ENCODE peak calls at places on chromosomes 5 and 9, in seven cellular contexts. J is GM23248, O is PC-3, R is HCT116, W is GM23338, E is OCI-LY7, N is hepatocyte. S is an unnamed sample. For H3K9me2, the result is how much of the 10 kb centered on the place peaks cover.

GRCh38 chr9:37295178-37295577 is 127.3 kb upstream of the GRHPR start:
- DNase-seq in O (no peak), R (no peak), N (no peak), E (no peak), W (no peak), J (no peak), S (no peak)

GRCh38 chr5:527646-528591 is 3.7 kb upstream of the SLC9A3 start:
- DNase-seq in O (no peak), J (no peak), E (no peak), W (peak), R (no peak), N (no peak), S (peak)

GRCh38 chr5:151770383-151771258 is 1.1 kb upstream of the G3BP1 start:
- DNase-seq in R (no peak), W (peak), J (peak), E (peak), N (peak), O (no peak), S (peak)

GRCh38 chr9:6272229-6272597 is 56.0 kb upstream of the TPD52L3 start:
- DNase-seq in E (no peak), R (no peak), W (no peak), N (peak), J (peak), O (peak), S (no peak)

GRCh38 chr5:25850581-25850980 is 1187.8 kb downstream of the CDH9 start:
- DNase-seq in W (peak), N (peak), J (no peak), E (no peak), O (peak), R (no peak), S (no peak)

GRCh38 chr9:128138001-128138400 is 10.5 kb upstream of the PTGES2 start:
- DNase-seq in E (no peak), N (no peak), R (no peak), W (no peak), O (no peak), J (no peak), S (no peak)

GRCh38 chr5:88094403-88094802 is 174.2 kb downstream of the TMEM161B start:
- DNase-seq in J (no peak), N (no peak), O (no peak), R (no peak), W (no peak), E (no peak), S (no peak)

GRCh38 chr5:77563475-77563874 is 71.4 kb upstream of the WDR41 start:
- DNase-seq in O (no peak), W (no peak), J (no peak), R (no peak), N (no peak), E (no peak), S (no peak)

GRCh38 chr5:1320436-1321344 is 24.2 kb downstream of the CLPTM1L start:
- DNase-seq in O (no peak), W (no peak), E (no peak), R (no peak), J (no peak), N (no peak), S (peak)

GRCh38 chr9:128656416-128657343 is at the start of gene DYNC2I2:
- DNase-seq in O (peak), W (peak), R (peak), E (peak), N (peak), J (peak), S (peak)

GRCh38 chr9:73080110-73080683 is 71.5 kb upstream of the ANXA1 start:
- DNase-seq in W (peak), R (no peak), E (no peak), J (no peak), O (peak), N (no peak), S (no peak)

GRCh38 chr5:88884435-88884877 is 1.5 kb upstream of the MEF2C start:
- DNase-seq in E (no peak), O (no peak), J (peak), R (no peak), W (no peak), N (no peak), S (peak)

GRCh38 chr5:132315529-132316067 is 21.4 kb downstream of the SLC22A4 start:
- DNase-seq in J (no peak), E (no peak), R (no peak), W (peak), O (no peak), N (no peak), S (no peak)

GRCh38 chr5:173198049-173198448 is 37.0 kb downstream of the NKX2-5 start:
- DNase-seq in J (peak), R (no peak), N (no peak), E (no peak), O (no peak), W (no peak), S (no peak)

GRCh38 chr5:138654281-138654867 is 79.2 kb upstream of the HSPA9 start:
- DNase-seq in R (no peak), W (no peak), O (peak), N (no peak), E (no peak), J (peak), S (peak)

GRCh38 chr5:2147504-2148311 is 265.0 kb upstream of the IRX4 start:
- DNase-seq in O (no peak), R (no peak), W (peak), E (no peak), N (no peak), J (no peak), S (no peak)

GRCh38 chr5:132391247-132391646 is 21.7 kb downstream of the SLC22A5 start:
- DNase-seq in O (no peak), W (no peak), R (no peak), J (no peak), E (no peak), N (no peak), S (no peak)

GRCh38 chr5:3893527-3893926 is 297.9 kb downstream of the IRX1 start:
- DNase-seq in W (no peak), E (no peak), O (no peak), N (no peak), J (no peak), R (no peak), S (no peak)

GRCh38 chr9:85949591-85950335 is 8.8 kb downstream of the NAA35 start:
- DNase-seq in E (no peak), O (no peak), N (no peak), R (no peak), J (peak), W (no peak), S (no peak)

GRCh38 chr9:111613436-111614040 is 14.1 kb upstream of the PTGR1 start:
- DNase-seq in J (no peak), N (no peak), O (no peak), R (no peak), W (no peak), E (no peak), S (no peak)

GRCh38 chr5:41201082-41201772 is 12.1 kb downstream of the C6 start:
- DNase-seq in N (no peak), E (no peak), J (no peak), O (no peak), W (no peak), R (no peak), S (no peak)

GRCh38 chr5:137072376-137073174 is 426.6 kb downstream of the SPOCK1 start:
- DNase-seq in W (no peak), R (no peak), O (no peak), J (peak), N (no peak), E (peak), S (no peak)

GRCh38 chr5:172852490-172853354 is 18.7 kb downstream of the ERGIC1 start:
- DNase-seq in W (no peak), R (no peak), J (peak), O (no peak), N (peak), E (no peak), S (no peak)

GRCh38 chr5:52502591-52502990 is 285.1 kb upstream of the ITGA1 start:
- DNase-seq in R (no peak), E (no peak), N (no peak), W (no peak), O (no peak), J (no peak), S (no peak)

GRCh38 chr9:107286057-107286456 is 3.0 kb downstream of the RAD23B start:
- DNase-seq in N (peak), E (no peak), J (peak), O (peak), R (no peak), W (no peak), S (no peak)

GRCh38 chr5:175223336-175223735 is 220.6 kb downstream of the DRD1 start:
- DNase-seq in N (no peak), E (no peak), J (no peak), W (no peak), O (no peak), R (no peak), S (no peak)

GRCh38 chr5:33180900-33181299 is 259.9 kb upstream of the TARS1 start:
- DNase-seq in O (peak), E (no peak), N (no peak), R (peak), W (peak), J (peak), S (no peak)

GRCh38 chr5:149024477-149024876 is 38.4 kb downstream of the SH3TC2 start:
- DNase-seq in J (peak), E (no peak), W (no peak), N (no peak), O (peak), R (no peak), S (no peak)

GRCh38 chr5:9207820-9208418 is 338.0 kb downstream of the SEMA5A start:
- DNase-seq in R (peak), J (peak), E (peak), O (peak), W (peak), N (peak), S (peak)

GRCh38 chr9:79395691-79396558 is 175.8 kb upstream of the TLE4 start:
- DNase-seq in N (no peak), O (no peak), W (peak), R (no peak), J (no peak), E (no peak), S (no peak)

GRCh38 chr9:135604437-135605237 is 34.7 kb downstream of the GLT6D1 start:
- DNase-seq in N (no peak), J (no peak), W (no peak), E (no peak), R (no peak), O (no peak), S (no peak)

GRCh38 chr9:133113928-133114351 is 7.1 kb downstream of the RALGDS start:
- DNase-seq in O (no peak), R (no peak), E (no peak), N (peak), W (no peak), J (no peak), S (no peak)
- H3K9me2 ChIP-seq in O (under half), R (under half), E (under half), N (under half), W (under half), J (under half), S (under half)

DNA sequence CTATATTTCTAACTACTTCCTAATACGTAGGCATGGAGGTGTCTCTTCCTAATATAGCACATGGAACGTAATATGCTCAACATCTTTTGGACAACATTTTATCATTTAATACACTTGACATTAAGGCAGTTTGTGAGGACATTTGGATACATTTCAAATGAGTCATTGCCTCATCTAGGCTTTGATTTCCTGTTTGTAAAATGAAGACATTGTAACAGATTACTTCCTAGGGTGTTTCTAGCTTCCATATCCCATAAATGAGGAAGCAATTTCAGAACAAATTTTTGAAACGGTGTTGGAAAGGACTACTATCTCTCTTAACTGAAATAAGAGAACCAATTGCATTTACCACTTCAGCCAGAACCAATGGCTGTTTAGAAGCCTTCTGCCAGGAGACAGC is 38.7 kb downstream of the SLC28A3 start:
- DNase-seq in E (no peak), N (no peak), J (peak), O (peak), W (no peak), R (no peak), S (no peak)
- TF ChIP-seq EZH2phosphoT487 in E (no peak), N (no peak), J (no peak), O (no peak), W (no peak), R (no peak), S (no peak)

GRCh38 chr5:17196024-17196423 is 21.4 kb upstream of the BASP1 start:
- DNase-seq in E (no peak), J (no peak), R (no peak), W (no peak), O (no peak), N (no peak), S (no peak)
- H3K4me2 ChIP-seq in E (no peak), J (no peak), R (no peak), W (no peak), O (no peak), N (no peak), S (no peak)

DNA sequence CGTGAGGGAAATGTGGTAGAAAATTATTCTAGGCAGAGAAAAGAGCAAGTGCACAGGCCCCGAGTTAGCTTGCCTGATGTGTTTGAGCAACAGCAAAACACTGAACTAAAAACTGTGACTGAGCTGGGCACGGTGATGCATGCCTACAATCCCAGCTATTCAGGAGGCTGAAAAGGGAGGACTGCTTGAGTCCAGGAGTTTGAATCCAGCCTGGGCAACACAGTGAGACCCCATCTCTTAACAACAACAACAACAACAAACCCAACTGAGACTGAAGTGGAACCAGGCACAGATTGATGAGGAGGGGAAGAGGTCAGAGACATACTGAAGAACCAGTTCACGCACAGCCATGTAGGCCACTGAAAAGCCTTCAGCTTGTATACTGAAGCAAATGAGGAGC is 42.5 kb downstream of the SCAI start:
- DNase-seq in O (no peak), J (no peak), E (no peak), N (no peak), W (no peak), R (no peak), S (no peak)
- H3K9me2 ChIP-seq in O (under half), J (under half), E (under half), N (under half), W (under half), R (under half), S (under half)

GRCh38 chr9:121286688-121286972 is 18.7 kb downstream of the GSN start:
- DNase-seq in N (no peak), W (no peak), E (no peak), R (no peak), O (no peak), J (no peak), S (no peak)
- TF ChIP-seq EZH2phosphoT487 in N (no peak), W (no peak), E (no peak), R (no peak), O (no peak), J (no peak), S (no peak)

GRCh38 chr9:130320697-130321080 is 55.1 kb downstream of the HMCN2 start:
- DNase-seq in W (peak), O (peak), N (no peak), R (no peak), E (no peak), J (no peak), S (no peak)

GRCh38 chr9:130321082-130321481 is 55.5 kb downstream of the HMCN2 start:
- DNase-seq in W (no peak), J (no peak), O (no peak), E (no peak), N (no peak), R (no peak), S (no peak)

GRCh38 chr9:130321539-130321938 is 56.0 kb downstream of the HMCN2 start:
- DNase-seq in W (no peak), O (no peak), R (no peak), N (no peak), E (no peak), J (no peak), S (no peak)

GRCh38 chr9:130319300-130319699 is 53.7 kb downstream of the HMCN2 start:
- DNase-seq in O (no peak), J (no peak), W (no peak), R (no peak), E (no peak), N (no peak), S (no peak)

GRCh38 chr9:130319944-130320696 is 54.6 kb downstream of the HMCN2 start:
- DNase-seq in O (no peak), N (no peak), R (no peak), J (no peak), E (no peak), W (no peak), S (no peak)
- H3K4me2 ChIP-seq in O (no peak), N (no peak), R (peak), J (no peak), E (no peak), W (no peak), S (no peak)

GRCh38 chr9:93674580-93675335 is 98.4 kb downstream of the PHF2 start:
- DNase-seq in O (no peak), R (no peak), E (no peak), W (no peak), N (no peak), J (no peak), S (no peak)
- H3K9me2 ChIP-seq in O (under half), R (under half), E (under half), W (under half), N (under half), J (under half), S (under half)